ENCODE peak calls at places on chromosomes 16 and 17, in six cellular contexts. R is immature natural killer cell, A is anterior cingulate cortex, L is renal cortical epithelial cell, E is Caki2, C is keratinocyte. P is an unnamed sample.
A peak's percentile ranks its signal among the peaks of the same experiment; 100 is the strongest.

GRCh38 chr17:67095803-67096202 is 51.4 kb downstream of the CACNG1 start:
- DNase-seq in C (no peak), E (no peak), L (peak; percentile 82), A (no peak), R (no peak), P (no peak)

GRCh38 chr16:58337090-58337444 is 42.2 kb upstream of the PRSS54 start:
- DNase-seq in E (no peak), A (no peak), L (no peak), C (no peak), R (no peak), P (no peak)

GRCh38 chr17:66925811-66926500 is 38.6 kb upstream of the CACNG4 start:
- DNase-seq in A (no peak), C (no peak), E (no peak), L (no peak), R (no peak), P (no peak)

GRCh38 chr17:62967111-62967449 is 1.0 kb downstream of the TANC2 start:
- DNase-seq in A (no peak), R (no peak), L (no peak), C (no peak), E (no peak), P (no peak)

GRCh38 chr17:62309381-62309780 is 71.0 kb upstream of the EFCAB3 start:
- DNase-seq in R (no peak), L (no peak), E (no peak), C (no peak), A (no peak), P (no peak)

GRCh38 chr16:54750249-54750648 is 180.4 kb upstream of the IRX5 start:
- DNase-seq in A (no peak), R (no peak), C (no peak), E (no peak), L (no peak), P (no peak)

GRCh38 chr17:17868637-17869522 is 32.1 kb upstream of the SREBF1 start:
- DNase-seq in L (no peak), A (no peak), C (no peak), E (no peak), R (no peak), P (no peak)

GRCh38 chr17:40309031-40309937 is at the start of gene RARA:
- DNase-seq in R (peak; percentile 52), A (peak; percentile 66), E (peak; percentile 61), C (no peak), L (no peak), P (peak; percentile 76)

GRCh38 chr17:9702916-9703780 is 57.8 kb downstream of the USP43 start:
- DNase-seq in E (no peak), C (no peak), L (no peak), A (no peak), R (no peak), P (no peak)

GRCh38 chr16:2829501-2830354 is at the start of gene ZG16B:
- DNase-seq in C (no peak), L (no peak), R (no peak), E (no peak), A (no peak), P (peak; percentile 64)

GRCh38 chr17:1179635-1180433 is at the start of gene ABR:
- DNase-seq in E (no peak), L (no peak), A (peak; percentile 63), R (peak; percentile 65), C (no peak), P (peak; percentile 81)

GRCh38 chr16:75320435-75320834 is 69.0 kb upstream of the BCAR1 start:
- DNase-seq in L (no peak), R (peak; percentile 7), A (peak; percentile 28), E (no peak), C (no peak), P (no peak)

GRCh38 chr17:67364847-67365761 is 1.3 kb downstream of the PSMD12 start:
- DNase-seq in R (no peak), A (no peak), C (no peak), L (no peak), E (no peak), P (no peak)

GRCh38 chr17:8791248-8791909 is 7.8 kb downstream of the MFSD6L start:
- DNase-seq in R (no peak), A (no peak), E (no peak), L (no peak), C (no peak), P (no peak)

GRCh38 chr16:81711609-81712329 is 67.3 kb upstream of the PLCG2 start:
- DNase-seq in A (no peak), L (peak; percentile 86), R (no peak), E (peak; percentile 80), C (no peak), P (no peak)

GRCh38 chr17:75457047-75457654 is 716 bp downstream of the TMEM94 start:
- DNase-seq in L (no peak), A (peak; percentile 60), C (no peak), R (no peak), E (no peak), P (peak; percentile 24)

GRCh38 chr16:12501727-12502457 is 301.8 kb downstream of the CPPED1 start:
- DNase-seq in E (peak; percentile 67), L (peak; percentile 79), R (no peak), A (no peak), C (no peak), P (no peak)

GRCh38 chr17:42548070-42548837 is 4.5 kb upstream of the HSD17B1 start:
- DNase-seq in R (peak; percentile 63), C (no peak), E (peak; percentile 73), L (peak; percentile 56), A (no peak), P (peak; percentile 94)

GRCh38 chr17:79746955-79747507 is 16.3 kb downstream of the ENPP7 start:
- DNase-seq in E (no peak), L (no peak), R (no peak), C (no peak), A (no peak), P (no peak)

GRCh38 chr16:52318259-52319008 is 228.5 kb downstream of the TOX3 start:
- DNase-seq in E (no peak), C (no peak), A (no peak), L (no peak), R (no peak), P (no peak)

GRCh38 chr16:1772362-1772907 is at the start of gene EME2:
- DNase-seq in C (no peak), R (peak; percentile 34), E (peak; percentile 55), L (no peak), A (no peak), P (peak; percentile 62)

GRCh38 chr16:74501484-74502479 is 80.5 kb upstream of the CLEC18B start:
- DNase-seq in A (no peak), R (no peak), C (no peak), L (no peak), E (no peak), P (no peak)

GRCh38 chr16:51152691-51153261 is 1.7 kb upstream of the SALL1 start:
- DNase-seq in L (no peak), E (peak; percentile 54), R (no peak), C (no peak), A (no peak), P (no peak)

GRCh38 chr16:81432899-81433560 is 11.6 kb upstream of the CMIP start:
- DNase-seq in E (no peak), R (no peak), A (no peak), C (no peak), L (no peak), P (no peak)

GRCh38 chr17:18261146-18261515 is 669 bp downstream of the MIEF2 start:
- DNase-seq in C (no peak), A (no peak), L (peak; percentile 87), E (peak; percentile 64), R (no peak), P (peak; percentile 85)

GRCh38 chr17:77256710-77257109 is 115.9 kb downstream of the SEC14L1 start:
- DNase-seq in R (no peak), A (no peak), C (no peak), L (no peak), E (no peak), P (no peak)

GRCh38 chr17:45247429-45248131 is 14.3 kb downstream of the SPATA32 start:
- DNase-seq in L (peak; percentile 49), A (peak; percentile 60), C (peak; percentile 69), R (peak; percentile 94), E (peak; percentile 94), P (peak; percentile 100)

GRCh38 chr16:81831722-81832126 is 52.6 kb downstream of the PLCG2 start:
- DNase-seq in E (no peak), R (peak; percentile 90), A (peak; percentile 17), C (no peak), L (no peak), P (peak; percentile 64)

GRCh38 chr17:66661411-66661843 is 173.5 kb upstream of the CACNG5 start:
- DNase-seq in E (peak; percentile 83), R (no peak), A (no peak), L (peak; percentile 87), C (peak; percentile 56), P (no peak)

GRCh38 chr17:72113751-72114150 is 7.1 kb upstream of the SOX9 start:
- DNase-seq in A (no peak), E (no peak), R (no peak), C (no peak), L (no peak), P (no peak)

GRCh38 chr16:27818231-27818630 is 245.3 kb downstream of the GSG1L start:
- DNase-seq in L (no peak), R (no peak), E (no peak), A (no peak), C (no peak), P (no peak)

GRCh38 chr17:1130191-1130590 is 49.6 kb downstream of the ABR start:
- DNase-seq in E (no peak), R (no peak), C (no peak), L (no peak), A (no peak), P (no peak)